ENCODE peak calls at places on chromosomes 7 and 10, in four cellular contexts. One of them, this sample, is unnamed.
A peak's percentile ranks its signal among the peaks of the same experiment; 100 is the strongest.

GRCh38 chr10:4008676-4009382 is 223.8 kb upstream of the KLF6 start:
- DNase-seq in A549: no peak
- DNase-seq in suprapubic skin: no peak
- DNase-seq in AG10803: no peak
- DNase-seq in this sample: no peak

GRCh38 chr10:34003561-34003960 is 669.1 kb upstream of the NRP1 start:
- DNase-seq in A549: no peak
- DNase-seq in AG10803: no peak
- DNase-seq in suprapubic skin: no peak
- DNase-seq in this sample: no peak

GRCh38 chr10:12500406-12501303 is 151.3 kb downstream of the CAMK1D start:
- DNase-seq in suprapubic skin: peak; percentile 48
- DNase-seq in AG10803: no peak
- DNase-seq in A549: no peak
- DNase-seq in this sample: no peak

GRCh38 chr7:18038391-18038790 is 10.7 kb upstream of the PRPS1L1 start:
- DNase-seq in AG10803: no peak
- DNase-seq in suprapubic skin: no peak
- DNase-seq in A549: no peak
- DNase-seq in this sample: no peak

GRCh38 chr10:102781089-102781920 is 37.6 kb downstream of the WBP1L start:
- DNase-seq in suprapubic skin: no peak
- DNase-seq in AG10803: no peak
- DNase-seq in A549: no peak
- DNase-seq in this sample: no peak

GRCh38 chr10:131102147-131102546 is 209.4 kb downstream of the TCERG1L start:
- DNase-seq in AG10803: no peak
- DNase-seq in suprapubic skin: no peak
- DNase-seq in A549: no peak
- DNase-seq in this sample: no peak

GRCh38 chr10:24826022-24826421 is 102.3 kb upstream of the ARHGAP21 start:
- DNase-seq in suprapubic skin: no peak
- DNase-seq in A549: no peak
- DNase-seq in AG10803: peak; percentile 84
- DNase-seq in this sample: no peak

GRCh38 chr10:43259981-43260761 is 6.7 kb downstream of the RASGEF1A start:
- DNase-seq in suprapubic skin: peak; percentile 77
- DNase-seq in AG10803: no peak
- DNase-seq in A549: no peak
- DNase-seq in this sample: no peak

GRCh38 chr10:122245136-122245535 is 26.0 kb upstream of the BTBD16 start:
- DNase-seq in AG10803: no peak
- DNase-seq in A549: no peak
- DNase-seq in suprapubic skin: no peak
- DNase-seq in this sample: no peak

GRCh38 chr7:50449501-50449880 is 659 bp downstream of the FIGNL1 start:
- DNase-seq in suprapubic skin: no peak
- DNase-seq in A549: no peak
- DNase-seq in AG10803: no peak
- DNase-seq in this sample: no peak

GRCh38 chr10:58920655-58921003 is 255.8 kb upstream of the PHYHIPL start:
- DNase-seq in A549: no peak
- DNase-seq in AG10803: no peak
- DNase-seq in suprapubic skin: no peak
- DNase-seq in this sample: no peak

GRCh38 chr7:322111-322671 is 32.2 kb downstream of the FOXL3 start:
- DNase-seq in A549: peak; percentile 49
- DNase-seq in AG10803: peak; percentile 7
- DNase-seq in suprapubic skin: no peak
- DNase-seq in this sample: peak; percentile 48

GRCh38 chr10:70920519-70920918 is 32.2 kb upstream of the PCBD1 start:
- DNase-seq in suprapubic skin: no peak
- DNase-seq in AG10803: no peak
- DNase-seq in A549: no peak
- DNase-seq in this sample: no peak

GRCh38 chr10:104260775-104261115 is 6.1 kb downstream of the GSTO1 start:
- DNase-seq in AG10803: peak; percentile 42
- DNase-seq in suprapubic skin: no peak
- DNase-seq in A549: no peak
- DNase-seq in this sample: no peak

GRCh38 chr10:60426425-60426824 is 36.8 kb upstream of the ANK3 start:
- DNase-seq in suprapubic skin: no peak
- DNase-seq in AG10803: peak; percentile 84
- DNase-seq in A549: peak; percentile 35
- DNase-seq in this sample: no peak

GRCh38 chr10:119479048-119479394 is 63.5 kb downstream of the RGS10 start:
- DNase-seq in A549: no peak
- DNase-seq in suprapubic skin: no peak
- DNase-seq in AG10803: peak; percentile 15
- DNase-seq in this sample: no peak

GRCh38 chr7:155581107-155581830 is 34.9 kb upstream of the CNPY1 start:
- DNase-seq in A549: no peak
- DNase-seq in AG10803: no peak
- DNase-seq in suprapubic skin: peak; percentile 45
- DNase-seq in this sample: peak; percentile 37

GRCh38 chr7:138008588-138009349 is 6.9 kb upstream of the CREB3L2 start:
- DNase-seq in AG10803: peak; percentile 65
- DNase-seq in A549: peak; percentile 36
- DNase-seq in suprapubic skin: no peak
- DNase-seq in this sample: no peak

GRCh38 chr7:68868975-68869374 is 729.3 kb upstream of the AUTS2 start:
- DNase-seq in suprapubic skin: no peak
- DNase-seq in AG10803: no peak
- DNase-seq in A549: no peak
- DNase-seq in this sample: no peak

GRCh38 chr10:89431977-89432376 is 17.6 kb downstream of the IFIT5 start:
- DNase-seq in AG10803: peak; percentile 62
- DNase-seq in suprapubic skin: no peak
- DNase-seq in A549: no peak
- DNase-seq in this sample: no peak

GRCh38 chr10:106147050-106147449 is 1017.5 kb downstream of the SORCS1 start:
- DNase-seq in AG10803: no peak
- DNase-seq in A549: no peak
- DNase-seq in suprapubic skin: no peak
- DNase-seq in this sample: no peak

GRCh38 chr10:4983615-4984216 is 19.9 kb downstream of the AKR1C2 start:
- DNase-seq in A549: no peak
- DNase-seq in suprapubic skin: no peak
- DNase-seq in AG10803: no peak
- DNase-seq in this sample: no peak

GRCh38 chr10:6924166-6924565 is 344.1 kb upstream of the PRKCQ start:
- DNase-seq in AG10803: peak; percentile 42
- DNase-seq in A549: no peak
- DNase-seq in suprapubic skin: no peak
- DNase-seq in this sample: no peak

GRCh38 chr10:67222929-67223328 is 297.1 kb downstream of the LRRTM3 start:
- DNase-seq in AG10803: no peak
- DNase-seq in A549: no peak
- DNase-seq in suprapubic skin: no peak
- DNase-seq in this sample: no peak

GRCh38 chr7:17046666-17047065 is 164.9 kb upstream of the AGR3 start:
- DNase-seq in A549: no peak
- DNase-seq in AG10803: no peak
- DNase-seq in suprapubic skin: no peak
- DNase-seq in this sample: no peak

GRCh38 chr7:97064972-97065587 is 40.4 kb upstream of the DLX5 start:
- DNase-seq in AG10803: peak; percentile 56
- DNase-seq in A549: peak; percentile 37
- DNase-seq in suprapubic skin: no peak
- DNase-seq in this sample: no peak

GRCh38 chr7:3065724-3066143 is 22.1 kb upstream of the CARD11 start:
- DNase-seq in suprapubic skin: no peak
- DNase-seq in A549: peak; percentile 44
- DNase-seq in AG10803: no peak
- DNase-seq in this sample: no peak
- TF ChIP-seq CTCF in suprapubic skin: peak; percentile 39
- TF ChIP-seq CTCF in A549: peak; percentile 48
- TF ChIP-seq CTCF in AG10803: no peak
- TF ChIP-seq CTCF in this sample: peak; percentile 71

GRCh38 chr7:10460474-10460873 is 513.2 kb upstream of the PHF14 start:
- DNase-seq in A549: no peak
- DNase-seq in AG10803: no peak
- DNase-seq in suprapubic skin: no peak
- DNase-seq in this sample: no peak

GRCh38 chr7:10455936-10456335 is 517.7 kb upstream of the PHF14 start:
- DNase-seq in A549: no peak
- DNase-seq in AG10803: no peak
- DNase-seq in suprapubic skin: no peak
- DNase-seq in this sample: no peak
- TF ChIP-seq CTCF in A549: no peak
- TF ChIP-seq CTCF in AG10803: no peak
- TF ChIP-seq CTCF in suprapubic skin: no peak
- TF ChIP-seq CTCF in this sample: no peak

GRCh38 chr10:30058570-30059132 is 735 bp downstream of the JCAD start:
- DNase-seq in A549: peak; percentile 22
- DNase-seq in suprapubic skin: no peak
- DNase-seq in AG10803: no peak
- DNase-seq in this sample: no peak

GRCh38 chr10:30056281-30056680 is 3.1 kb downstream of the JCAD start:
- DNase-seq in AG10803: peak; percentile 43
- DNase-seq in A549: no peak
- DNase-seq in suprapubic skin: no peak
- DNase-seq in this sample: no peak

GRCh38 chr10:30058111-30058510 is 1.3 kb downstream of the JCAD start:
- DNase-seq in A549: no peak
- DNase-seq in suprapubic skin: no peak
- DNase-seq in AG10803: no peak
- DNase-seq in this sample: no peak

GRCh38 chr10:30056767-30057355 is 2.5 kb downstream of the JCAD start:
- DNase-seq in suprapubic skin: no peak
- DNase-seq in AG10803: no peak
- DNase-seq in A549: no peak
- DNase-seq in this sample: no peak

GRCh38 chr10:30057421-30057841 is 2.0 kb downstream of the JCAD start:
- DNase-seq in A549: peak; percentile 18
- DNase-seq in AG10803: peak; percentile 47
- DNase-seq in suprapubic skin: no peak
- DNase-seq in this sample: no peak
- TF ChIP-seq CTCF in A549: no peak
- TF ChIP-seq CTCF in AG10803: no peak
- TF ChIP-seq CTCF in suprapubic skin: no peak
- TF ChIP-seq CTCF in this sample: no peak

GRCh38 chr7:80098795-80099194 is 35.8 kb upstream of the GNAI1 start:
- DNase-seq in AG10803: no peak
- DNase-seq in suprapubic skin: no peak
- DNase-seq in A549: no peak
- DNase-seq in this sample: no peak
- TF ChIP-seq CTCF in AG10803: peak; percentile 28
- TF ChIP-seq CTCF in suprapubic skin: no peak
- TF ChIP-seq CTCF in A549: no peak
- TF ChIP-seq CTCF in this sample: peak; percentile 32

GRCh38 chr7:135169141-135169935 is 1.2 kb downstream of the CYREN start:
- DNase-seq in A549: peak; percentile 71
- DNase-seq in AG10803: peak; percentile 20
- DNase-seq in suprapubic skin: no peak
- DNase-seq in this sample: no peak
- TF ChIP-seq CTCF in A549: peak; percentile 55
- TF ChIP-seq CTCF in AG10803: peak; percentile 51
- TF ChIP-seq CTCF in suprapubic skin: no peak
- TF ChIP-seq CTCF in this sample: peak; percentile 51

DNA sequence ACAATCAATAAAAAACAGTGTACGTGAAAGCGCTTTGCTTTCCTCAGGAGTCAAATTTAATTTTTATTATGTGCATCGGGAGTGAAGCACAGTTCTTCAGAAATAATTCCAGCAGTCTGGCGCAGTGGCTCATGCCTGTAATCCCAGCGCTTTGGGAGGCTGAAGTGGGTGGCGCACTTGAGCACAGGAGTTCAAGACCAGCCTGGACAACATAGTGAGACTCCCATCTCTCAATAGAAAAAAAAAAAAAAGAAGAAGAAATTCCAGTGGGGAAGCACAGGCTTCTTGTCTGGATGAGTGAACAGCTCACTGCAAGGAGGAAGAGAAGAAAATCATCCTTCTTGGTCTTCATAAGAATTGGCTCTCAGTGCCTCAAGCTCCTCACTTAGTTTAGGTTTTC is 27.8 kb downstream of the LMTK2 start:
- DNase-seq in A549: no peak
- DNase-seq in AG10803: no peak
- DNase-seq in suprapubic skin: no peak
- DNase-seq in this sample: no peak
- TF ChIP-seq CTCF in A549: no peak
- TF ChIP-seq CTCF in AG10803: no peak
- TF ChIP-seq CTCF in suprapubic skin: no peak
- TF ChIP-seq CTCF in this sample: no peak

This sample was measured in CD14-positive monocyte.